ENCODE peak calls at places on chromosome 22, in six cellular contexts. One of them, this sample, is unnamed.

GRCh38 chr22:49081926-49082325 is 745.7 kb downstream of the BRD1 start:
- DNase-seq in ELF-1: no peak
- DNase-seq in activated CD4-positive, alpha-beta T cell treated with anti-CD3 and anti-CD28 coated beads for 48 hours: no peak
- DNase-seq in HEK293T: no peak
- DNase-seq in stimulated activated CD4-positive, alpha-beta T cell treated with anti-CD3 and anti-CD28 coated beads, TNF-alpha, amount 100 ng/mL, for 1 hour: no peak
- DNase-seq in nephron progenitor cell: no peak
- DNase-seq in this sample: no peak

GRCh38 chr22:25497269-25497668 is 67.2 kb upstream of the GRK3 start:
- DNase-seq in ELF-1: no peak
- DNase-seq in activated CD4-positive, alpha-beta T cell treated with anti-CD3 and anti-CD28 coated beads for 48 hours: no peak
- DNase-seq in HEK293T: no peak
- DNase-seq in stimulated activated CD4-positive, alpha-beta T cell treated with anti-CD3 and anti-CD28 coated beads, TNF-alpha, amount 100 ng/mL, for 1 hour: no peak
- DNase-seq in nephron progenitor cell: no peak
- DNase-seq in this sample: no peak

GRCh38 chr22:39175127-39176066 is 22.9 kb upstream of the CBX7 start:
- DNase-seq in ELF-1: peak
- DNase-seq in activated CD4-positive, alpha-beta T cell treated with anti-CD3 and anti-CD28 coated beads for 48 hours: no peak
- DNase-seq in HEK293T: no peak
- DNase-seq in stimulated activated CD4-positive, alpha-beta T cell treated with anti-CD3 and anti-CD28 coated beads, TNF-alpha, amount 100 ng/mL, for 1 hour: no peak
- DNase-seq in nephron progenitor cell: no peak
- DNase-seq in this sample: peak

GRCh38 chr22:31230155-31230870 is 18.2 kb downstream of the LIMK2 start:
- DNase-seq in ELF-1: no peak
- DNase-seq in activated CD4-positive, alpha-beta T cell treated with anti-CD3 and anti-CD28 coated beads for 48 hours: no peak
- DNase-seq in HEK293T: no peak
- DNase-seq in stimulated activated CD4-positive, alpha-beta T cell treated with anti-CD3 and anti-CD28 coated beads, TNF-alpha, amount 100 ng/mL, for 1 hour: no peak
- DNase-seq in nephron progenitor cell: no peak
- DNase-seq in this sample: no peak

GRCh38 chr22:20548806-20549205 is 41.4 kb downstream of the MED15 start:
- DNase-seq in ELF-1: no peak
- DNase-seq in activated CD4-positive, alpha-beta T cell treated with anti-CD3 and anti-CD28 coated beads for 48 hours: no peak
- DNase-seq in HEK293T: no peak
- DNase-seq in stimulated activated CD4-positive, alpha-beta T cell treated with anti-CD3 and anti-CD28 coated beads, TNF-alpha, amount 100 ng/mL, for 1 hour: no peak
- DNase-seq in nephron progenitor cell: no peak
- DNase-seq in this sample: no peak

GRCh38 chr22:43325176-43325575 is 18.0 kb downstream of the SCUBE1 start:
- DNase-seq in ELF-1: no peak
- DNase-seq in activated CD4-positive, alpha-beta T cell treated with anti-CD3 and anti-CD28 coated beads for 48 hours: no peak
- DNase-seq in HEK293T: no peak
- DNase-seq in stimulated activated CD4-positive, alpha-beta T cell treated with anti-CD3 and anti-CD28 coated beads, TNF-alpha, amount 100 ng/mL, for 1 hour: no peak
- DNase-seq in nephron progenitor cell: no peak
- DNase-seq in this sample: no peak

GRCh38 chr22:49202226-49202625 is 625.4 kb downstream of the BRD1 start:
- DNase-seq in ELF-1: no peak
- DNase-seq in activated CD4-positive, alpha-beta T cell treated with anti-CD3 and anti-CD28 coated beads for 48 hours: no peak
- DNase-seq in HEK293T: no peak
- DNase-seq in stimulated activated CD4-positive, alpha-beta T cell treated with anti-CD3 and anti-CD28 coated beads, TNF-alpha, amount 100 ng/mL, for 1 hour: no peak
- DNase-seq in nephron progenitor cell: no peak
- DNase-seq in this sample: no peak

GRCh38 chr22:29158546-29158945 is 47.1 kb upstream of the EMID1 start:
- DNase-seq in ELF-1: no peak
- DNase-seq in activated CD4-positive, alpha-beta T cell treated with anti-CD3 and anti-CD28 coated beads for 48 hours: no peak
- DNase-seq in HEK293T: no peak
- DNase-seq in stimulated activated CD4-positive, alpha-beta T cell treated with anti-CD3 and anti-CD28 coated beads, TNF-alpha, amount 100 ng/mL, for 1 hour: no peak
- DNase-seq in nephron progenitor cell: no peak
- DNase-seq in this sample: no peak

GRCh38 chr22:44286673-44287072 is 26.1 kb downstream of the SHISAL1 start:
- DNase-seq in ELF-1: no peak
- DNase-seq in activated CD4-positive, alpha-beta T cell treated with anti-CD3 and anti-CD28 coated beads for 48 hours: no peak
- DNase-seq in HEK293T: no peak
- DNase-seq in stimulated activated CD4-positive, alpha-beta T cell treated with anti-CD3 and anti-CD28 coated beads, TNF-alpha, amount 100 ng/mL, for 1 hour: no peak
- DNase-seq in nephron progenitor cell: no peak
- DNase-seq in this sample: no peak